ENCODE peak calls at places on chromosomes 16 and 17, in eight cellular contexts. V is fibroblast of the aortic adventitia; I is kidney; E is CD8-positive, alpha-beta T cell; O is keratinocyte; G is foreskin keratinocyte; U is body of pancreas; D is cardiac fibroblast. X is an unnamed sample.

GRCh38 chr16:65249768-65250167 is 127.9 kb upstream of the CDH11 start:
- DNase-seq in V (peak), I (peak), E (no peak), O (no peak), G (no peak), U (peak), D (peak), X (no peak)

GRCh38 chr17:41710472-41711090 is 1.6 kb upstream of the GAST start:
- DNase-seq in V (peak), I (peak), E (no peak), O (no peak), G (no peak), U (peak), D (peak), X (no peak)

GRCh38 chr16:68275611-68276191 is 11.4 kb downstream of the SLC7A6 start:
- DNase-seq in V (no peak), I (no peak), E (peak), O (no peak), G (peak), U (no peak), D (no peak), X (no peak)

GRCh38 chr16:14344292-14344691 is 273.2 kb downstream of the MRTFB start:
- DNase-seq in V (no peak), I (no peak), E (no peak), O (no peak), G (no peak), U (no peak), D (no peak), X (no peak)

GRCh38 chr16:59192551-59193199 is 458.6 kb upstream of the GOT2 start:
- DNase-seq in V (no peak), I (no peak), E (peak), O (no peak), G (no peak), U (no peak), D (peak), X (no peak)

GRCh38 chr16:72104905-72105304 is 11.3 kb downstream of the DHX38 start:
- DNase-seq in V (no peak), I (no peak), E (no peak), O (no peak), G (no peak), U (no peak), D (no peak), X (no peak)

GRCh38 chr17:20203761-20204263 is 194.7 kb downstream of the SPECC1 start:
- DNase-seq in V (no peak), I (no peak), E (no peak), O (no peak), G (no peak), U (no peak), D (peak), X (no peak)

GRCh38 chr16:74568961-74569631 is 37.8 kb downstream of the GLG1 start:
- DNase-seq in V (peak), I (no peak), E (no peak), O (no peak), G (no peak), U (no peak), D (peak), X (no peak)

GRCh38 chr16:4663756-4664465 is 29.5 kb upstream of the NUDT16L1 start:
- DNase-seq in V (no peak), I (no peak), E (no peak), O (no peak), G (no peak), U (no peak), D (no peak), X (no peak)

GRCh38 chr16:56195151-56195550 is 3.9 kb downstream of the GNAO1 start:
- DNase-seq in V (no peak), I (no peak), E (no peak), O (no peak), G (no peak), U (no peak), D (no peak), X (no peak)

GRCh38 chr17:2071421-2072281 is 16.7 kb downstream of the HIC1 start:
- DNase-seq in V (no peak), I (peak), E (no peak), O (no peak), G (no peak), U (no peak), D (peak), X (no peak)

GRCh38 chr17:35548978-35549377 is 11.5 kb upstream of the SLFN12L start:
- DNase-seq in V (no peak), I (no peak), E (no peak), O (no peak), G (no peak), U (no peak), D (no peak), X (no peak)

GRCh38 chr16:84418056-84418849 is 49.9 kb downstream of the ATP2C2 start:
- DNase-seq in V (no peak), I (no peak), E (no peak), O (no peak), G (no peak), U (no peak), D (no peak), X (no peak)

GRCh38 chr17:40062347-40063033 is at the start of gene THRA:
- DNase-seq in V (no peak), I (peak), E (peak), O (no peak), G (no peak), U (peak), D (peak), X (no peak)
- TF ChIP-seq CTCF in V (peak), I (peak), E (no peak), O (peak), G (no peak), U (peak), D (no peak), X (peak)

GRCh38 chr16:86553356-86553755 is 1.7 kb downstream of the MTHFSD start:
- DNase-seq in V (no peak), I (peak), E (no peak), O (no peak), G (no peak), U (no peak), D (no peak), X (no peak)

GRCh38 chr16:86554917-86555762 is at the start of gene MTHFSD:
- DNase-seq in V (peak), I (peak), E (peak), O (peak), G (no peak), U (peak), D (peak), X (peak)

GRCh38 chr16:86556576-86556975 is 1.5 kb upstream of the MTHFSD start:
- DNase-seq in V (no peak), I (no peak), E (no peak), O (no peak), G (no peak), U (no peak), D (no peak), X (no peak)

GRCh38 chr16:86555763-86556130 is 712 bp upstream of the MTHFSD start:
- DNase-seq in V (no peak), I (peak), E (no peak), O (no peak), G (no peak), U (no peak), D (no peak), X (no peak)

DNA sequence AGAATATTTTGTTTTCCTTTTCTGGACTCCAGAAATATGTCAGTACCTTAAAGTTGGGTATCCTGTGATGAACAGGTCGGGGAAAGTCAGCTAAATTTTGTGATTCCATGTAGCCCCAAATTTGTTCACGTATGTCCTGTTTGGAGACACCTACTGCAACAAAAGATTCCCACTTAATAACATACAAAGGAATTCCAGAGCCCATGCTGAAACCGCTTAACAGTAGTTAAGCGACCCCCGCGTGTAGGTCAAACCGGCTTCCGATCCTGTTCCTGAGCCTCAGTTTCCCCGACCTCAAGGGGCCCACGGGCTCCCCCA is 477 bp downstream of the MTHFSD start:
- DNase-seq in V (no peak), I (no peak), E (no peak), O (no peak), G (no peak), U (no peak), D (no peak), X (no peak)
- TF ChIP-seq CTCF in V (no peak), I (no peak), E (no peak), O (no peak), G (no peak), U (no peak), D (no peak), X (no peak)

GRCh38 chr17:62597150-62597549 is 30.3 kb upstream of the MRC2 start:
- DNase-seq in V (no peak), I (no peak), E (no peak), O (no peak), G (no peak), U (no peak), D (no peak), X (no peak)

GRCh38 chr17:62591323-62591722 is 36.1 kb upstream of the MRC2 start:
- DNase-seq in V (no peak), I (no peak), E (no peak), O (no peak), G (no peak), U (no peak), D (no peak), X (no peak)

GRCh38 chr17:62596662-62597061 is 30.8 kb upstream of the MRC2 start:
- DNase-seq in V (no peak), I (no peak), E (no peak), O (no peak), G (no peak), U (no peak), D (no peak), X (no peak)

GRCh38 chr17:62595484-62595883 is 32.0 kb upstream of the MRC2 start:
- DNase-seq in V (no peak), I (no peak), E (no peak), O (no peak), G (no peak), U (no peak), D (no peak), X (no peak)

GRCh38 chr17:62592305-62593099 is 35.0 kb upstream of the MRC2 start:
- DNase-seq in V (no peak), I (no peak), E (no peak), O (peak), G (peak), U (no peak), D (peak), X (no peak)
- TF ChIP-seq CTCF in V (no peak), I (no peak), E (no peak), O (no peak), G (peak), U (no peak), D (peak), X (peak)

GRCh38 chr17:37792787-37793186 is 47.9 kb upstream of the HNF1B start:
- DNase-seq in V (no peak), I (no peak), E (no peak), O (no peak), G (peak), U (no peak), D (peak), X (no peak)

GRCh38 chr17:37791985-37792384 is 47.1 kb upstream of the HNF1B start:
- DNase-seq in V (no peak), I (no peak), E (no peak), O (no peak), G (no peak), U (no peak), D (no peak), X (no peak)

GRCh38 chr17:37790153-37790552 is 45.3 kb upstream of the HNF1B start:
- DNase-seq in V (no peak), I (peak), E (no peak), O (no peak), G (no peak), U (no peak), D (no peak), X (no peak)

GRCh38 chr17:37789166-37789565 is 44.3 kb upstream of the HNF1B start:
- DNase-seq in V (no peak), I (no peak), E (no peak), O (no peak), G (no peak), U (no peak), D (no peak), X (no peak)

DNA sequence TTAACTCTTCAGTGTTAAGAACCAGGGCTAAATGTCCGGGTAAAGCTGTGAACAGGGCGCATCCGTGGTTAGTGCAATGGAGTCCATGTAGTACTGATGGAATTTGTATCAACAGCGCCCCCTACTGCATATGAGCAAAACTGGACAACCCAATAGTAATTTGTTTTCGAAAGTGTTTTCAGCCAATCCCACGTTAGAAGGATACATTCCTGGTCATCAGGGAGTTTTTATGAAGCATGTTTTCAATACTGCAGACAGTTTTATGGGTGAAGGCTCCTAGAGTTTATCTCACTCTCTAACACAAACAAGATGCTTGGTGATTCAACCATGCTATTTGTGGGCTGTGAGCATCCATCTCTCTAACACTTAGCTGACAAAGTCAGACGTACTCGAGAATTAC is 46.6 kb upstream of the HNF1B start:
- DNase-seq in V (peak), I (no peak), E (peak), O (no peak), G (no peak), U (peak), D (peak), X (no peak)
- TF ChIP-seq CTCF in V (peak), I (peak), E (peak), O (peak), G (peak), U (peak), D (peak), X (peak)

GRCh38 chr16:50381679-50382440 is 13.1 kb upstream of the BRD7 start:
- DNase-seq in V (no peak), I (no peak), E (no peak), O (no peak), G (no peak), U (no peak), D (no peak), X (no peak)
- TF ChIP-seq CTCF in V (no peak), I (no peak), E (no peak), O (peak), G (no peak), U (no peak), D (peak), X (no peak)

DNA sequence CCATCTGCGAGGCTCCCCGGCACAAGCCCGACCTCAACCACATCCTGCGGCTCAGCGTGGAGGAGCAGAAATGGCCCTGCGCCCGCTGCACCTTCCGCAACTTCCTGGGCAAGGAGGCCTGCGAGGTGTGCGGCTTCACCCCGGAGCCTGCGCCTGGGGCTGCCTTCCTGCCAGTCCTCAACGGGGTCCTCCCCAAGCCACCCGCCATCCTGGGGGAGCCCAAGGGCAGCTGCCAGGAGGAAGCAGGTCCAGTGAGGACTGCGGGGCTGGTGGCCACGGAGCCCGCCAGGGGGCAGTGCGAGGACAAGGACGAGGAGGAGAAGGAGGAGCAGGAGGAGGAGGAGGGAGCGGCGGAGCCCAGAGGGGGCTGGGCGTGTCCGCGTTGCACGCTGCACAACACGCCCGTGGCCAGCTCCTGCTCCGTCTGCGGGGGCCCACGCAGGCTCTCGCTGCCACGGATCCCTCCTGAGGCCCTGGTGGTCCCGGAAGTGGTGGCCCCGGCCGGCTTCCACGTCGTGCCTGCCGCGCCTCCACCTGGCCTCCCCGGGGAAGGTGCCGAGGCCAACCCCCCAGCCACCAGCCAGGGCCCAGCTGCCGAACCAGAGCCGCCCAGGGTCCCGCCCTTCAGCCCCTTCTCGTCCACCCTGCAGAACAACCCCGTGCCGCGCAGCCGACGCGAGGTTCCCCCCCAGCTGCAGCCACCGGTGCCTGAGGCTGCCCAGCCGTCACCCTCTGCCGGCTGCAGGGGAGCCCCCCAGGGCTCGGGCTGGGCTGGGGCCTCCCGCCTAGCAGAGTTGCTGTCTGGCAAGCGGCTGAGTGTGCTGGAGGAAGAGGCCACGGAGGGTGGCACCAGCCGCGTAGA is 13.1 kb upstream of the PRR35 start:
- DNase-seq in V (peak), I (peak), E (peak), O (no peak), G (no peak), U (peak), D (peak), X (no peak)
- TF ChIP-seq CTCF in V (peak), I (peak), E (no peak), O (peak), G (peak), U (peak), D (peak), X (no peak)

GRCh38 chr17:6501359-6501758 is 55.0 kb downstream of the PITPNM3 start:
- DNase-seq in V (no peak), I (no peak), E (no peak), O (no peak), G (no peak), U (no peak), D (no peak), X (no peak)
- TF ChIP-seq CTCF in V (no peak), I (no peak), E (no peak), O (no peak), G (no peak), U (no peak), D (no peak), X (no peak)

DNA sequence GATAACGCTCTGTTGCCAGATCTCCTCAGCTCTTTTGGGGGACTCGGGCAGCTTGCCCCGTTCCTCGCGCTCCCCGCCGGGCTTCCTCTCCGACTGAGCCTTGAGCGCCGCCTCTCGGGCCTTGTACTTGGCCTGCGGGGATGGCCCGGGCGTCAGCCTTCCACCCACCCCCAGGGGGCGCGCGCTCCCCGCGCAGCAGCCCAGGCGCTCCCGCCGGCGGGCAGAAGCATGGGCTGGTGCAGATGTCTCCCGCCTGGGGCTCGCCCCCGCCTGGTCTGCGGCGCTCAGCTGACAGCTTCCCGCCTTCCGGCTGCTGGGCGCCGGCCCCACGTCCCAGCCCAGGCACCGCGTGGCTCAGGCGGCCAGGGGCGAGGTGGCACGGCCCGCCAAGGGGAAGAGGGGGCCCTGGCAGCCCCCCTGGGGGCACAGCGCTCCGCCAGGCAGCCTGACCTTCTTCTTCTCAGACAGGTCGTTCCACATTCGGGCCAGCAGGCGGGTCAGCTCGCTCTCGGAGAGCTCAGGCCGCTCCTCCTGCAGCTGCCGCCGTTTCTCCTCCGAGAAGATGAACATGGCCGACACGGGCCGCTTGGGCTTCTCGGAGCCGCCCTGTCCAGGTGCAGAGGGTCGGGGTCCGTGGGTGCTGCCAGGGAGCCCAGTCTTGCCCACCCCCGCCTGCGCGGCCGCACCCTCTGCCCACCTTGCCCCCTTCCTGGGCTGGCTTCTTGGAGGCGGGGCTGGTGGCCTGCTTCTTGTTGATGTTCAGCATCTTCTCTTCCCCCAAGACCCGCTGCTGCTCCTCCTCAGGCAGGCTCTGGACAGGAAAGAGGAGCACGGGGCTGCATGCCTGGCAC is 8.9 kb downstream of the UBTF start:
- DNase-seq in V (peak), I (peak), E (peak), O (no peak), G (no peak), U (peak), D (peak), X (peak)
- TF ChIP-seq CTCF in V (peak), I (peak), E (peak), O (peak), G (peak), U (peak), D (peak), X (peak)